ENCODE peak calls at places on chromosomes 4 and X, in four cellular contexts. H is WTC11, L is HepG2, W is K562. N is an unnamed sample.

GRCh38 chrX:68433155-68433980 is at the start of gene OPHN1:
- DNase-seq in H (peak), L (peak), W (peak), N (peak)

GRCh38 chr4:26075588-26075987 is 161.6 kb downstream of the SMIM20 start:
- DNase-seq in L (no peak), W (no peak), H (no peak), N (no peak)

GRCh38 chrX:150897371-150898319 is 823 bp downstream of the CD99L2 start:
- DNase-seq in W (peak), H (peak), L (no peak), N (no peak)

GRCh38 chrX:72304877-72305276 is 837 bp downstream of the CITED1 start:
- DNase-seq in H (peak), W (no peak), L (no peak), N (no peak)

GRCh38 chr4:161629694-161630441 is 533.9 kb downstream of the FSTL5 start:
- DNase-seq in L (no peak), W (peak), H (no peak), N (peak)

GRCh38 chr4:87498446-87498900 is 30.7 kb downstream of the SPARCL1 start:
- DNase-seq in L (no peak), H (no peak), W (no peak), N (no peak)

GRCh38 chr4:95548738-95549245 is at the start of gene UNC5C:
- DNase-seq in W (no peak), L (no peak), H (peak), N (peak)

GRCh38 chr4:141711211-141711610 is 74.8 kb downstream of the IL15 start:
- DNase-seq in H (no peak), L (no peak), W (peak), N (peak)

GRCh38 chr4:163649557-163650091 is 155.1 kb downstream of the TMA16 start:
- DNase-seq in L (no peak), H (no peak), W (no peak), N (no peak)

GRCh38 chrX:9122504-9123245 is 88.7 kb upstream of the FAM9B start:
- DNase-seq in L (no peak), H (no peak), W (no peak), N (no peak)

GRCh38 chr4:70399319-70399718 is 1.6 kb downstream of the OPRPN start:
- DNase-seq in L (no peak), W (no peak), H (no peak), N (no peak)

GRCh38 chr4:117560329-117560728 is 474.0 kb upstream of the NDST3 start:
- DNase-seq in H (no peak), W (no peak), L (no peak), N (no peak)

GRCh38 chr4:86895692-86896488 is 3.7 kb upstream of the C4orf36 start:
- DNase-seq in L (peak), H (no peak), W (peak), N (peak)

GRCh38 chr4:5467111-5467510 is 241.2 kb downstream of the EVC2 start:
- DNase-seq in L (no peak), W (no peak), H (no peak), N (no peak)

GRCh38 chr4:15506464-15506863 is 36.8 kb downstream of the CC2D2A start:
- DNase-seq in H (no peak), W (no peak), L (no peak), N (no peak)

GRCh38 chr4:188197566-188197965 is 58.3 kb downstream of the TRIML1 start:
- DNase-seq in W (no peak), H (no peak), L (no peak), N (no peak)

GRCh38 chrX:112832481-112833095 is 8.0 kb downstream of the AMOT start:
- DNase-seq in H (peak), L (no peak), W (no peak), N (no peak)

GRCh38 chr4:80072607-80073361 is at the start of gene ANTXR2:
- DNase-seq in L (peak), W (peak), H (peak), N (peak)

GRCh38 chrX:13694359-13694758 is 5.4 kb downstream of the RAB9A start:
- DNase-seq in W (no peak), L (no peak), H (no peak), N (no peak)

GRCh38 chr4:87051121-87051713 is 116.4 kb downstream of the AFF1 start:
- DNase-seq in L (no peak), H (no peak), W (no peak), N (no peak)

GRCh38 chrX:131762802-131763234 is 218.9 kb downstream of the OR13H1 start:
- DNase-seq in H (no peak), L (no peak), W (peak), N (peak)

GRCh38 chr4:110196206-110196870 is 2.1 kb downstream of the ELOVL6 start:
- DNase-seq in W (peak), H (peak), L (peak), N (peak)

GRCh38 chr4:7813674-7814073 is 126.0 kb downstream of the AFAP1 start:
- DNase-seq in W (no peak), H (no peak), L (peak), N (no peak)

GRCh38 chr4:128387600-128388351 is 100.2 kb upstream of the PGRMC2 start:
- DNase-seq in H (no peak), L (no peak), W (no peak), N (no peak)

GRCh38 chr4:71867598-71867997 is 83.7 kb upstream of the GC start:
- DNase-seq in H (no peak), W (no peak), L (no peak), N (no peak)

GRCh38 chr4:111214371-111214770 is 591.5 kb upstream of the PITX2 start:
- DNase-seq in W (no peak), L (no peak), H (no peak), N (no peak)

GRCh38 chr4:83179205-83179604 is 64.7 kb upstream of the PLAC8 start:
- DNase-seq in W (no peak), H (no peak), L (no peak), N (no peak)

GRCh38 chrX:102765217-102765616 is 44.7 kb downstream of the GPRASP3 start:
- DNase-seq in L (no peak), W (no peak), H (no peak), N (no peak)

GRCh38 chr4:177005801-177006230 is 213.1 kb upstream of the VEGFC start:
- DNase-seq in L (no peak), H (no peak), W (no peak), N (no peak)

GRCh38 chr4:83115000-83115399 is 471 bp upstream of the PLAC8 start:
- DNase-seq in H (no peak), W (no peak), L (no peak), N (no peak)

GRCh38 chrX:53093177-53093655 is 726 bp upstream of the KANTR start:
- DNase-seq in L (peak), W (peak), H (peak), N (peak)

GRCh38 chrX:30971761-30972603 is 82.9 kb upstream of the TAB3 start:
- DNase-seq in W (peak), H (peak), L (peak), N (peak)

GRCh38 chr4:168710353-168710946 is 213.6 kb downstream of the PALLD start:
- DNase-seq in L (peak), H (no peak), W (peak), N (peak)

GRCh38 chr4:5753766-5754528 is 42.9 kb downstream of the EVC start:
- DNase-seq in H (no peak), L (no peak), W (peak), N (no peak)

GRCh38 chrX:56313308-56313707 is 81.2 kb downstream of the KLF8 start:
- DNase-seq in H (no peak), W (no peak), L (no peak), N (no peak)

GRCh38 chrX:40871385-40872082 is 136.2 kb upstream of the MED14 start:
- DNase-seq in L (no peak), W (no peak), H (no peak), N (no peak)

GRCh38 chr4:84681488-84682274 is 98.8 kb downstream of the CDS1 start:
- DNase-seq in W (peak), L (peak), H (no peak), N (no peak)

GRCh38 chr4:177573487-177573886 is 131.2 kb upstream of the AGA start:
- DNase-seq in H (no peak), L (no peak), W (no peak), N (no peak)

GRCh38 chr4:10590896-10591295 is 93.7 kb downstream of the CLNK start:
- DNase-seq in L (no peak), W (no peak), H (no peak), N (no peak)

DNA sequence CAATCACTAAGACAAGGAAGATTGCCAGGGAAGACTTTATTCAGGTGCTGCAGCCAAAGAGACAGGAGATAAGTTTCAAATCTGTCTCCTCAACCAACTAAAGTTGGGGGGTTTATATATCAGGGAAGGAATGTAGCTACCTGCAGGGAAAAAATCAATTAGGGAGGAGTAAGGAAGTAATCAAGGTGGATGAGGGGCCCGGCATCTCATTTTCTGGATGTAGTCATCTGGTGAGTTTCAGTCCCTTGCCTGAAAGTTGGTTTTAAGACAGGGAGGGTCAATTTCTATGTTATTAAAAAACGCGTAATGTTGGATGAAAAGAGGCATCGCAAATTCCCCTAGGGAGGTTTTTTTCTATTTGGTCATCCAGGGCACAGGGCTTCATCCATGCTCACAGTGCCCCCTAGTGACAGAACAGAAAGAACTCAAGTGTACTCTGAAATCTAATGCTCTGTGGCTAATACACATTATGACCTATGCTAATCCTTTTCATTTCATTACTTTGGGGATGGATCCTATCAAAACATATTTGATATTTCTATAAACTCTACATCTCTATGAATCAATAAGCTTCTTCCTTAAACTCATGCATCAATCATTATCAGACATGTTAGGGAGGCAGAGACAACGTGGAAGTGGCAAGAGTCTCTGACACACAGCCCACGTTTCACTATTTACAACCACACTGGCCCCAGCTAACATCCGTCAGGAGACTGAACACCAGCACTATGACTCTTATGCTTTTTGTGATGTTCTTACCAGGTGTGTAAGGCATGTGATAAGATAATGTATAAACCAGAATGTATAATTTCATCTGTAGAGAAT is 1577.0 kb upstream of the TENM3 start:
- DNase-seq in W (peak), L (peak), H (peak), N (peak)
- TF ChIP-seq ELF4 in W (no peak), L (no peak), H (no peak), N (no peak)

GRCh38 chr4:13920901-13921300 is 293.4 kb upstream of the BOD1L1 start:
- DNase-seq in H (no peak), L (peak), W (peak), N (no peak)
- TF ChIP-seq ELF4 in H (no peak), L (no peak), W (no peak), N (no peak)

DNA sequence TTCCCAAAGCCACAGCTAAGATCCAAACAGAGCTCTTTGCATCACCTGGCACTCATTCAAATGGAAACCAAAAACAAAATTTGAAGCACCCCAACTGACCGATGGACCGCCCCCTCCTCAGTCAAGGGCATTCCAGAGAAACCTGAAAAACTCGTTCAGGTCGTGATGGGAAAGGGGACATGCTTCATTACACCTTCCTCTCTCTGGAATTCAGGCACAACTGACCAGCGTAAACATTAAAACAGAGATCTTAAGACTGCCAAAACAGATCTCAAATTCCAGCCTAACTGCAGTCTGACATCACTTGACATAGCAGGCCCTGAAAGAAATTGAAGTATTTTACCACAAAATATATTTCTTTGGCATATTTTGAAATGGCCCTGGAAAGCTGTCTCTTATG is 28.5 kb downstream of the PTTG2 start:
- DNase-seq in L (no peak), W (no peak), H (peak), N (no peak)
- TF ChIP-seq ELF4 in L (no peak), W (no peak), H (no peak), N (no peak)

DNA sequence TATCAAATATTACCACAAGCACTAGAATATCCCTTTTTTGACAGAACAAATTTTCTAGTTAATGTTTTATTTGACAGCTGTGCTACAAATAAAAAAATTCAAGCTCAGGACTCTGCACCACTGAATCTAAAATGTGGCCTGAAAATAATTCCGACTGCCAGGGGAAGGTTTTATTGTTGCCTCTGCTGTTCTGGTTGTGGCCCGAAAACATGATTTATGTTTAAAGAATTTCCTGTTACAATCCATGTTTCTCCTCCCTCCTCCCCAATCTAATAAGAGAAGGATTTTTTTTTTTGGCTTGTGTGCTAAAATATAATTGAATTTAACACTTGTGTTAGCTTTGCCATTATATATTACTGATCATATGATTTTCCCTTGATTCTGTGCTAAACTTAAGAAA is 227.8 kb downstream of the DCLK2 start:
- DNase-seq in H (no peak), L (no peak), W (no peak), N (no peak)
- TF ChIP-seq ELF4 in H (no peak), L (no peak), W (no peak), N (no peak)

GRCh38 chr4:39514888-39515401 is 12.3 kb downstream of the UGDH start:
- DNase-seq in H (no peak), L (peak), W (peak), N (no peak)
- TF ChIP-seq ELF4 in H (no peak), L (no peak), W (no peak), N (no peak)

GRCh38 chr4:130646886-130647285 is 1550.9 kb downstream of the C4orf33 start:
- DNase-seq in L (no peak), W (no peak), H (no peak), N (no peak)
- TF ChIP-seq ELF4 in L (no peak), W (no peak), H (no peak), N (no peak)

GRCh38 chrX:21947671-21948070 is 7.2 kb downstream of the SMS start:
- DNase-seq in W (no peak), H (no peak), L (no peak), N (no peak)

GRCh38 chrX:21944136-21944615 is 3.7 kb downstream of the SMS start:
- DNase-seq in H (peak), L (no peak), W (no peak), N (no peak)

GRCh38 chrX:21948897-21949578 is 8.5 kb downstream of the SMS start:
- DNase-seq in W (no peak), L (no peak), H (no peak), N (no peak)

GRCh38 chrX:21949689-21950088 is 9.2 kb downstream of the SMS start:
- DNase-seq in L (no peak), H (no peak), W (no peak), N (no peak)

DNA sequence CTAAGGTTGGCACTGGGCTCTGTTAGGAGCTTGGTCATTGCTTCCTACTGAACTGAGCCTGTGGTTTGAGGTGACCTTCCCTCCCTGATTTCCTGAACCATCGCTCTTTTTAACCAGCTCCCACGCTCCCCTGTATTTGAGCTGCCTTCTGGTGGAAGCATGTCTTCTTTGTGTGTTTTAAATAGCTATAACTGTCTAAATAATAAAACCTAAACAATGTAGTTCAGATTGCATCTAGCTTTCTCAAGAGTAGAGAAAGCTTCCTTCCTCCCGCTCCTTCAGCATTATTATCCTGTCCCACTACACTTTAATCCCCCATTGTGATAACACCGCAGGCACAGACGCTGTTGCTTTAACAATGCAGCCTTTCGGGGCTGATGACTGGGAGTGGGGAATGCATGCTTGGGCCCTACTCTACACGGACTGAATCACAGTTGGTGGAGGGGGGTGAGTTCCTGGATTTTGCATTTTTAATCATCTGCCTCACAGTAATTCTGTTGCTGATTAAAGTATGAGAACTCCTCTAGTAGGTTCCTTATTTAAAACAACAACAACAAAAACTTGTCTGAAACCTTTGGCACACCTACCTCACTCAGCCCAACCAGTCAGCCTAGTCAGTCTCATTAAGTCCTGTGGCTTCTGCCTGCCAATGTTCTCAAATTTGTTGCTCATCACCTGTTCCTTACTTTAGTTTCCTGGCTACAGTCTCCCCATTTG is 6.6 kb downstream of the SMS start:
- DNase-seq in W (peak), H (peak), L (no peak), N (no peak)
- TF ChIP-seq ELF4 in W (no peak), H (no peak), L (no peak), N (no peak)

N was measured in HEK293T.